ENCODE peak calls at places on chromosome 10, in four cellular contexts. Q, R, Y and O are unnamed samples.

GRCh38 chr10:81071087-81071796 is 533.5 kb downstream of the SH2D4B start:
- DNase-seq in Q (no peak), R (no peak), Y (no peak), O (no peak)

GRCh38 chr10:59175538-59176240 is 754 bp upstream of the PHYHIPL start:
- DNase-seq in Q (no peak), R (no peak), Y (no peak), O (no peak)

GRCh38 chr10:80855348-80855971 is 317.8 kb downstream of the SH2D4B start:
- DNase-seq in Q (no peak), R (no peak), Y (no peak), O (no peak)

GRCh38 chr10:29120216-29120615 is 168.7 kb upstream of the LYZL1 start:
- DNase-seq in Q (peak), R (peak), Y (no peak), O (peak)

GRCh38 chr10:60480865-60481563 is 91.3 kb upstream of the ANK3 start:
- DNase-seq in Q (peak), R (peak), Y (no peak), O (peak)

GRCh38 chr10:116109481-116109880 is 163.5 kb downstream of the GFRA1 start:
- DNase-seq in Q (no peak), R (no peak), Y (no peak), O (no peak)

GRCh38 chr10:113576853-113577252 is 24.0 kb downstream of the HABP2 start:
- DNase-seq in Q (peak), R (peak), Y (no peak), O (peak)

GRCh38 chr10:7181416-7181815 is 229.4 kb downstream of the SFMBT2 start:
- DNase-seq in Q (no peak), R (no peak), Y (no peak), O (no peak)

GRCh38 chr10:102817175-102817574 is 20.0 kb downstream of the CYP17A1 start:
- DNase-seq in Q (no peak), R (no peak), Y (no peak), O (no peak)

GRCh38 chr10:108783897-108784296 is 1139.4 kb downstream of the XPNPEP1 start:
- DNase-seq in Q (peak), R (peak), Y (no peak), O (peak)